ENCODE peak calls at places on chromosome 6, in eight cellular contexts. One of them, this sample, is unnamed.

GRCh38 chr6:146871613-146872465 is 273.1 kb downstream of the ADGB start:
- DNase-seq in tibial artery: no peak
- DNase-seq in brain microvascular endothelial cell: no peak
- DNase-seq in cardiac muscle cell: no peak
- DNase-seq in K562: no peak
- DNase-seq in fibroblast of lung: peak; percentile 81
- DNase-seq in CD8-positive, alpha-beta T cell: no peak
- DNase-seq in AG04450: no peak
- DNase-seq in this sample: no peak

GRCh38 chr6:152094992-152095592 is 287.6 kb downstream of the ESR1 start:
- DNase-seq in K562: peak; percentile 39
- DNase-seq in tibial artery: peak; percentile 86
- DNase-seq in brain microvascular endothelial cell: peak; percentile 99
- DNase-seq in cardiac muscle cell: peak; percentile 98
- DNase-seq in CD8-positive, alpha-beta T cell: no peak
- DNase-seq in AG04450: peak; percentile 98
- DNase-seq in fibroblast of lung: peak; percentile 100
- DNase-seq in this sample: peak; percentile 92

GRCh38 chr6:2688416-2689064 is 62.2 kb downstream of the MYLK4 start:
- DNase-seq in fibroblast of lung: peak; percentile 92
- DNase-seq in brain microvascular endothelial cell: peak; percentile 92
- DNase-seq in AG04450: peak; percentile 36
- DNase-seq in K562: no peak
- DNase-seq in CD8-positive, alpha-beta T cell: no peak
- DNase-seq in tibial artery: no peak
- DNase-seq in cardiac muscle cell: peak; percentile 88
- DNase-seq in this sample: no peak

GRCh38 chr6:34630040-34630439 is 66.5 kb downstream of the ILRUN start:
- DNase-seq in cardiac muscle cell: peak; percentile 90
- DNase-seq in tibial artery: no peak
- DNase-seq in brain microvascular endothelial cell: peak; percentile 87
- DNase-seq in AG04450: peak; percentile 83
- DNase-seq in CD8-positive, alpha-beta T cell: no peak
- DNase-seq in fibroblast of lung: peak; percentile 96
- DNase-seq in K562: no peak
- DNase-seq in this sample: no peak

GRCh38 chr6:149336529-149336928 is 19.0 kb downstream of the TAB2 start:
- DNase-seq in K562: no peak
- DNase-seq in tibial artery: no peak
- DNase-seq in CD8-positive, alpha-beta T cell: no peak
- DNase-seq in AG04450: no peak
- DNase-seq in brain microvascular endothelial cell: no peak
- DNase-seq in fibroblast of lung: peak; percentile 32
- DNase-seq in cardiac muscle cell: no peak
- DNase-seq in this sample: no peak

GRCh38 chr6:141326426-141326825 is 806.3 kb upstream of the GJE1 start:
- DNase-seq in K562: no peak
- DNase-seq in fibroblast of lung: peak; percentile 100
- DNase-seq in tibial artery: peak; percentile 45
- DNase-seq in brain microvascular endothelial cell: peak; percentile 100
- DNase-seq in AG04450: peak; percentile 94
- DNase-seq in CD8-positive, alpha-beta T cell: no peak
- DNase-seq in cardiac muscle cell: peak; percentile 91
- DNase-seq in this sample: peak; percentile 14

GRCh38 chr6:111662794-111663231 is 57.1 kb upstream of the TRAF3IP2 start:
- DNase-seq in AG04450: no peak
- DNase-seq in cardiac muscle cell: peak; percentile 34
- DNase-seq in CD8-positive, alpha-beta T cell: no peak
- DNase-seq in fibroblast of lung: peak; percentile 59
- DNase-seq in brain microvascular endothelial cell: no peak
- DNase-seq in tibial artery: no peak
- DNase-seq in K562: no peak
- DNase-seq in this sample: no peak

GRCh38 chr6:139701695-139702094 is 327.2 kb upstream of the CITED2 start:
- DNase-seq in AG04450: no peak
- DNase-seq in CD8-positive, alpha-beta T cell: no peak
- DNase-seq in fibroblast of lung: no peak
- DNase-seq in cardiac muscle cell: no peak
- DNase-seq in brain microvascular endothelial cell: no peak
- DNase-seq in K562: no peak
- DNase-seq in tibial artery: no peak
- DNase-seq in this sample: no peak

GRCh38 chr6:110646951-110647910 is 168.0 kb downstream of the CDK19 start:
- DNase-seq in cardiac muscle cell: no peak
- DNase-seq in K562: no peak
- DNase-seq in tibial artery: no peak
- DNase-seq in AG04450: no peak
- DNase-seq in fibroblast of lung: no peak
- DNase-seq in brain microvascular endothelial cell: no peak
- DNase-seq in CD8-positive, alpha-beta T cell: no peak
- DNase-seq in this sample: no peak

GRCh38 chr6:5517781-5518180 is 256.5 kb downstream of the FARS2 start:
- DNase-seq in AG04450: no peak
- DNase-seq in brain microvascular endothelial cell: no peak
- DNase-seq in tibial artery: no peak
- DNase-seq in cardiac muscle cell: no peak
- DNase-seq in K562: no peak
- DNase-seq in CD8-positive, alpha-beta T cell: peak; percentile 25
- DNase-seq in fibroblast of lung: no peak
- DNase-seq in this sample: no peak

GRCh38 chr6:79670789-79671188 is 39.7 kb downstream of the SH3BGRL2 start:
- DNase-seq in CD8-positive, alpha-beta T cell: no peak
- DNase-seq in AG04450: no peak
- DNase-seq in brain microvascular endothelial cell: no peak
- DNase-seq in cardiac muscle cell: no peak
- DNase-seq in fibroblast of lung: no peak
- DNase-seq in tibial artery: no peak
- DNase-seq in K562: peak; percentile 18
- DNase-seq in this sample: no peak

GRCh38 chr6:143940011-143940597 is 68.0 kb downstream of the PLAGL1 start:
- DNase-seq in CD8-positive, alpha-beta T cell: peak; percentile 7
- DNase-seq in tibial artery: no peak
- DNase-seq in brain microvascular endothelial cell: peak; percentile 45
- DNase-seq in AG04450: no peak
- DNase-seq in K562: peak; percentile 90
- DNase-seq in cardiac muscle cell: peak; percentile 58
- DNase-seq in fibroblast of lung: peak; percentile 29
- DNase-seq in this sample: no peak

GRCh38 chr6:109373333-109373732 is 8.9 kb downstream of the CD164 start:
- DNase-seq in brain microvascular endothelial cell: no peak
- DNase-seq in K562: no peak
- DNase-seq in fibroblast of lung: no peak
- DNase-seq in AG04450: no peak
- DNase-seq in CD8-positive, alpha-beta T cell: no peak
- DNase-seq in cardiac muscle cell: no peak
- DNase-seq in tibial artery: no peak
- DNase-seq in this sample: no peak

GRCh38 chr6:398065-398464 is 6.5 kb downstream of the IRF4 start:
- DNase-seq in AG04450: no peak
- DNase-seq in fibroblast of lung: no peak
- DNase-seq in brain microvascular endothelial cell: no peak
- DNase-seq in K562: no peak
- DNase-seq in tibial artery: no peak
- DNase-seq in cardiac muscle cell: no peak
- DNase-seq in CD8-positive, alpha-beta T cell: no peak
- DNase-seq in this sample: no peak

GRCh38 chr6:7542065-7542877 is 800 bp downstream of the DSP start:
- DNase-seq in fibroblast of lung: peak; percentile 19
- DNase-seq in CD8-positive, alpha-beta T cell: no peak
- DNase-seq in brain microvascular endothelial cell: peak; percentile 13
- DNase-seq in tibial artery: no peak
- DNase-seq in cardiac muscle cell: no peak
- DNase-seq in AG04450: no peak
- DNase-seq in K562: no peak
- DNase-seq in this sample: no peak

GRCh38 chr6:134400941-134401340 is 83.0 kb upstream of the SGK1 start:
- DNase-seq in cardiac muscle cell: no peak
- DNase-seq in brain microvascular endothelial cell: no peak
- DNase-seq in K562: no peak
- DNase-seq in fibroblast of lung: no peak
- DNase-seq in CD8-positive, alpha-beta T cell: no peak
- DNase-seq in tibial artery: no peak
- DNase-seq in AG04450: no peak
- DNase-seq in this sample: no peak

GRCh38 chr6:134398453-134398852 is 80.5 kb upstream of the SGK1 start:
- DNase-seq in cardiac muscle cell: no peak
- DNase-seq in CD8-positive, alpha-beta T cell: no peak
- DNase-seq in brain microvascular endothelial cell: no peak
- DNase-seq in AG04450: no peak
- DNase-seq in fibroblast of lung: no peak
- DNase-seq in tibial artery: peak; percentile 41
- DNase-seq in K562: no peak
- DNase-seq in this sample: no peak

GRCh38 chr6:106056738-106057390 is 29.3 kb upstream of the PRDM1 start:
- DNase-seq in tibial artery: no peak
- DNase-seq in AG04450: no peak
- DNase-seq in cardiac muscle cell: no peak
- DNase-seq in K562: no peak
- DNase-seq in fibroblast of lung: no peak
- DNase-seq in brain microvascular endothelial cell: no peak
- DNase-seq in CD8-positive, alpha-beta T cell: no peak
- DNase-seq in this sample: no peak

GRCh38 chr6:107621216-107621940 is 131.5 kb downstream of the SOBP start:
- DNase-seq in fibroblast of lung: no peak
- DNase-seq in K562: no peak
- DNase-seq in CD8-positive, alpha-beta T cell: no peak
- DNase-seq in AG04450: no peak
- DNase-seq in cardiac muscle cell: no peak
- DNase-seq in tibial artery: no peak
- DNase-seq in brain microvascular endothelial cell: no peak
- DNase-seq in this sample: no peak

GRCh38 chr6:10615675-10616074 is 78.7 kb downstream of the C6orf52 start:
- DNase-seq in fibroblast of lung: no peak
- DNase-seq in AG04450: no peak
- DNase-seq in CD8-positive, alpha-beta T cell: no peak
- DNase-seq in tibial artery: no peak
- DNase-seq in K562: no peak
- DNase-seq in cardiac muscle cell: no peak
- DNase-seq in brain microvascular endothelial cell: no peak
- DNase-seq in this sample: no peak

GRCh38 chr6:49406241-49406970 is 56.6 kb downstream of the MMUT start:
- DNase-seq in fibroblast of lung: peak; percentile 8
- DNase-seq in tibial artery: no peak
- DNase-seq in K562: no peak
- DNase-seq in cardiac muscle cell: peak; percentile 14
- DNase-seq in brain microvascular endothelial cell: no peak
- DNase-seq in CD8-positive, alpha-beta T cell: no peak
- DNase-seq in AG04450: no peak
- DNase-seq in this sample: no peak
- H3K27ac ChIP-seq in fibroblast of lung: no peak overlapping the region
- H3K27ac ChIP-seq in tibial artery: no peak overlapping the region
- H3K27ac ChIP-seq in K562: no peak overlapping the region
- H3K27ac ChIP-seq in cardiac muscle cell: no peak overlapping the region
- H3K27ac ChIP-seq in brain microvascular endothelial cell: no peak overlapping the region
- H3K27ac ChIP-seq in CD8-positive, alpha-beta T cell: no peak overlapping the region
- H3K27ac ChIP-seq in AG04450: no peak overlapping the region
- H3K27ac ChIP-seq in this sample: no peak overlapping the region

DNA sequence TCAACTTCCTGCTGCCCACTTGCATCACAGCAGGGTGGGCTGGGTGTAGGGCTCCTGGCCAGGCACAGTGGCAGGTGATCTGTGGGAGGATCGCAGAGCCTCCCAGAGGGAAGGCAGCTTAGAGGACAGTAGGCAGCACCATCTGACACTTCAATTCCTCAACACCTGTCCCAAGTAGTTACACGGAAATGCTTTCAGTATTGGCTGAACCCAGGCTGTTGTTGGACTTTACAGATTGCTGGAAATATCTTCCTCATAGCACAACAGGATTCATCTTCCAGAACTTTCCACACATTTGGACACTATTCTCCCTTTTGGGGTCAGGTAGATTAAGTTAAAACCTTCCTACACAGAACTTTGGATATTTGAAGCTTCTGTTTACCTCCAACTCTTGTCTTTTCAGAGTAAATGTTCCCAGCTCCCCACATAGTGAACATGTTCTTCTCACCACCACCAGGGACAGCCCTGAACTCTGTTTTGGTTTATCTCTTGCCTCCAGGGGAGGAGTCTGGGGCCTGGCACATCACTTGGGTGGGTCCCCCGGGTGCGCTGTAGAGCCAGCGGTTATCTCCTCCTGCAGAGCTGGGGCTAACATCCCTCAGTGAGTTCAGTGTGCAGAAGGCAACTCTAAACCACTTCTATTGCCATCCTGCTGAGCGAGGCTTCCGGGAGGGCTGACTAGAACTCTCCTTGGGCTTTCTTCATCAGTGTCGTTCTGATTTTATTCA is 3.5 kb upstream of the SLC22A2 start:
- DNase-seq in fibroblast of lung: no peak
- DNase-seq in brain microvascular endothelial cell: no peak
- DNase-seq in cardiac muscle cell: peak; percentile 21
- DNase-seq in K562: peak; percentile 51
- DNase-seq in CD8-positive, alpha-beta T cell: no peak
- DNase-seq in tibial artery: no peak
- DNase-seq in AG04450: no peak
- DNase-seq in this sample: no peak
- TF ChIP-seq CTCF in fibroblast of lung: no peak
- TF ChIP-seq CTCF in brain microvascular endothelial cell: no peak
- TF ChIP-seq CTCF in cardiac muscle cell: peak; percentile 10
- TF ChIP-seq CTCF in K562: peak; percentile 48
- TF ChIP-seq CTCF in CD8-positive, alpha-beta T cell: no peak
- TF ChIP-seq CTCF in tibial artery: no peak
- TF ChIP-seq CTCF in AG04450: no peak
- TF ChIP-seq CTCF in this sample: no peak

GRCh38 chr6:44120692-44121443 is 6.4 kb downstream of the MRPL14 start:
- DNase-seq in tibial artery: no peak
- DNase-seq in CD8-positive, alpha-beta T cell: no peak
- DNase-seq in AG04450: no peak
- DNase-seq in brain microvascular endothelial cell: no peak
- DNase-seq in K562: no peak
- DNase-seq in cardiac muscle cell: no peak
- DNase-seq in fibroblast of lung: no peak
- DNase-seq in this sample: no peak
- H3K27ac ChIP-seq in tibial artery: no peak overlapping the region
- H3K27ac ChIP-seq in CD8-positive, alpha-beta T cell: no peak overlapping the region
- H3K27ac ChIP-seq in AG04450: no peak overlapping the region
- H3K27ac ChIP-seq in brain microvascular endothelial cell: no peak overlapping the region
- H3K27ac ChIP-seq in K562: peak overlapping the region; percentile 22
- H3K27ac ChIP-seq in cardiac muscle cell: peak overlapping the region; percentile 63
- H3K27ac ChIP-seq in fibroblast of lung: no peak overlapping the region
- H3K27ac ChIP-seq in this sample: no peak overlapping the region

DNA sequence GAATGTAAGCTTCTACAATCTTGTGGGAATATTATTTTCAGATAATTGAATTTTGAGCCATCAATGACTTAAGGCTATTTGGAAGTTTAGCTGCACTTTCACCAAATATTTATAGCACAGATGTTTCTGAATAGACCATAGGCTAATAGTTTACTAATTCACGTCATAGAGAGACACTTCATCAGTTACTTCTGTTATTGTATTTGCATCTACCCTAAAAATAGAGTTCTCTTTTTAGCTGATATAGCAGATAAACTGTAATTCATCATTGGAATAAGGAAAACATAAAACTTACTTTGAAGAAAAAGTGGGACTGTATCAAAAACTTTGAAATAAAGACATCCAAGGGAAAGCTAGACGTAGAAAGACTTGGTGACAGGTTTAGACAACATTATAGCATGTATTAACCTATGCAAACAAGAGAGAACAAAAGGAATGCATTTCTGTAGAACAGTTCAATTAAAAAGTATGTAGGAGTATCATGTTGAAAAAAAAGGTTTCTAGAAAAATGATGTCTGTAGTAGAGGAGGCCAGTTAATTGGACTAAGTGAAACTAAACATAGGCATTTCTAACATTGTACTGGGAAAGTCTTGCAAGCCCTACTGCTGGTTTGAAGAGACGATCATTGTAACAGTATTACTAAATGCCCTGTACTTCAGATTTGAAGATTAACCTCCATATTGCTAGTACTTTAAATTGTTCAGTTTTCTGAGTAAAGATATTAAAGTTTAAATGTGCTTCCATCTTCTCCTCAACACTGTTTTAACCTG is 123.3 kb downstream of the ZFAND3 start:
- DNase-seq in cardiac muscle cell: no peak
- DNase-seq in AG04450: no peak
- DNase-seq in CD8-positive, alpha-beta T cell: no peak
- DNase-seq in brain microvascular endothelial cell: no peak
- DNase-seq in K562: no peak
- DNase-seq in tibial artery: no peak
- DNase-seq in fibroblast of lung: no peak
- DNase-seq in this sample: no peak
- TF ChIP-seq CTCF in cardiac muscle cell: no peak
- TF ChIP-seq CTCF in AG04450: no peak
- TF ChIP-seq CTCF in CD8-positive, alpha-beta T cell: no peak
- TF ChIP-seq CTCF in brain microvascular endothelial cell: no peak
- TF ChIP-seq CTCF in K562: no peak
- TF ChIP-seq CTCF in tibial artery: no peak
- TF ChIP-seq CTCF in fibroblast of lung: no peak
- TF ChIP-seq CTCF in this sample: no peak

This sample was measured in thoracic aorta.